ENCODE peak calls at places on chromosomes 16 and 17, in four cellular contexts. One of them, this sample, is unnamed.

GRCh38 chr17:38967290-38967738 is at the start of gene FBXO47:
- DNase-seq in IMR-90: peak; percentile 38
- DNase-seq in mesenchymal stem cell: peak; percentile 51
- DNase-seq in neuronal stem cell: peak; percentile 46
- DNase-seq in this sample: peak; percentile 100

GRCh38 chr17:74454197-74455024 is 12.0 kb upstream of the CD300A start:
- DNase-seq in IMR-90: peak; percentile 29
- DNase-seq in mesenchymal stem cell: peak; percentile 75
- DNase-seq in neuronal stem cell: peak; percentile 88
- DNase-seq in this sample: peak; percentile 55

GRCh38 chr17:44374306-44375195 is 10.9 kb upstream of the FAM171A2 start:
- DNase-seq in neuronal stem cell: no peak
- DNase-seq in IMR-90: peak; percentile 15
- DNase-seq in mesenchymal stem cell: no peak
- DNase-seq in this sample: peak; percentile 97

GRCh38 chr16:11576427-11577289 is 10.1 kb downstream of the LITAF start:
- DNase-seq in mesenchymal stem cell: peak; percentile 48
- DNase-seq in neuronal stem cell: no peak
- DNase-seq in IMR-90: no peak
- DNase-seq in this sample: no peak

GRCh38 chr17:4249452-4250029 is 14.2 kb downstream of the ANKFY1 start:
- DNase-seq in neuronal stem cell: peak; percentile 8
- DNase-seq in IMR-90: peak; percentile 38
- DNase-seq in mesenchymal stem cell: peak; percentile 61
- DNase-seq in this sample: no peak

GRCh38 chr16:57624806-57625500 is 3.5 kb upstream of the ADGRG1 start:
- DNase-seq in IMR-90: no peak
- DNase-seq in mesenchymal stem cell: no peak
- DNase-seq in neuronal stem cell: no peak
- DNase-seq in this sample: no peak

GRCh38 chr16:85300451-85300968 is 188.2 kb upstream of the CIBAR2 start:
- DNase-seq in IMR-90: no peak
- DNase-seq in mesenchymal stem cell: peak; percentile 82
- DNase-seq in neuronal stem cell: no peak
- DNase-seq in this sample: no peak

GRCh38 chr17:68694791-68695485 is 93.8 kb upstream of the FAM20A start:
- DNase-seq in IMR-90: no peak
- DNase-seq in mesenchymal stem cell: no peak
- DNase-seq in neuronal stem cell: no peak
- DNase-seq in this sample: no peak

GRCh38 chr16:88768041-88768876 is 16.8 kb downstream of the PIEZO1 start:
- DNase-seq in mesenchymal stem cell: peak; percentile 89
- DNase-seq in neuronal stem cell: no peak
- DNase-seq in IMR-90: peak; percentile 57
- DNase-seq in this sample: no peak

GRCh38 chr17:11608396-11608795 is 10.1 kb downstream of the DNAH9 start:
- DNase-seq in mesenchymal stem cell: no peak
- DNase-seq in IMR-90: no peak
- DNase-seq in neuronal stem cell: no peak
- DNase-seq in this sample: no peak

GRCh38 chr16:83733301-83733700 is 74.5 kb upstream of the HSBP1 start:
- DNase-seq in neuronal stem cell: no peak
- DNase-seq in mesenchymal stem cell: no peak
- DNase-seq in IMR-90: peak; percentile 68
- DNase-seq in this sample: no peak

GRCh38 chr17:12918132-12918531 is 99.7 kb downstream of the ELAC2 start:
- DNase-seq in neuronal stem cell: no peak
- DNase-seq in mesenchymal stem cell: no peak
- DNase-seq in IMR-90: no peak
- DNase-seq in this sample: no peak

GRCh38 chr17:14310584-14310983 is 9.7 kb downstream of the HS3ST3B1 start:
- DNase-seq in mesenchymal stem cell: no peak
- DNase-seq in IMR-90: no peak
- DNase-seq in neuronal stem cell: no peak
- DNase-seq in this sample: peak; percentile 50

GRCh38 chr17:80036715-80037477 is 454 bp downstream of the CCDC40 start:
- DNase-seq in neuronal stem cell: peak; percentile 87
- DNase-seq in IMR-90: no peak
- DNase-seq in mesenchymal stem cell: peak; percentile 75
- DNase-seq in this sample: peak; percentile 82

GRCh38 chr16:30903596-30903995 is 7.2 kb downstream of the CTF1 start:
- DNase-seq in mesenchymal stem cell: no peak
- DNase-seq in IMR-90: no peak
- DNase-seq in neuronal stem cell: no peak
- DNase-seq in this sample: no peak

GRCh38 chr17:28756025-28756804 is 12.4 kb downstream of the TRAF4 start:
- DNase-seq in neuronal stem cell: no peak
- DNase-seq in mesenchymal stem cell: no peak
- DNase-seq in IMR-90: no peak
- DNase-seq in this sample: no peak

GRCh38 chr17:28760561-28760960 is 16.8 kb downstream of the TRAF4 start:
- DNase-seq in mesenchymal stem cell: no peak
- DNase-seq in IMR-90: no peak
- DNase-seq in neuronal stem cell: no peak
- DNase-seq in this sample: peak; percentile 41

GRCh38 chr17:28759296-28759865 is 15.6 kb downstream of the TRAF4 start:
- DNase-seq in mesenchymal stem cell: no peak
- DNase-seq in IMR-90: no peak
- DNase-seq in neuronal stem cell: no peak
- DNase-seq in this sample: no peak

GRCh38 chr17:28760987-28761562 is 17.3 kb downstream of the TRAF4 start:
- DNase-seq in mesenchymal stem cell: peak; percentile 48
- DNase-seq in IMR-90: peak; percentile 66
- DNase-seq in neuronal stem cell: no peak
- DNase-seq in this sample: peak; percentile 94

GRCh38 chr17:28758411-28759121 is 14.8 kb downstream of the TRAF4 start:
- DNase-seq in neuronal stem cell: no peak
- DNase-seq in mesenchymal stem cell: no peak
- DNase-seq in IMR-90: no peak
- DNase-seq in this sample: no peak
- H2BK15ac ChIP-seq in neuronal stem cell: no peak overlapping the region
- H2BK15ac ChIP-seq in mesenchymal stem cell: no peak overlapping the region
- H2BK15ac ChIP-seq in IMR-90: no peak overlapping the region
- H2BK15ac ChIP-seq in this sample: no peak overlapping the region

GRCh38 chr17:28527181-28527681 is 21.1 kb downstream of the FOXN1 start:
- DNase-seq in IMR-90: no peak
- DNase-seq in neuronal stem cell: no peak
- DNase-seq in mesenchymal stem cell: no peak
- DNase-seq in this sample: no peak
- H2AFZ ChIP-seq in IMR-90: no peak overlapping the region
- H2AFZ ChIP-seq in neuronal stem cell: no peak overlapping the region
- H2AFZ ChIP-seq in mesenchymal stem cell: no peak overlapping the region
- H2AFZ ChIP-seq in this sample: no peak overlapping the region

DNA sequence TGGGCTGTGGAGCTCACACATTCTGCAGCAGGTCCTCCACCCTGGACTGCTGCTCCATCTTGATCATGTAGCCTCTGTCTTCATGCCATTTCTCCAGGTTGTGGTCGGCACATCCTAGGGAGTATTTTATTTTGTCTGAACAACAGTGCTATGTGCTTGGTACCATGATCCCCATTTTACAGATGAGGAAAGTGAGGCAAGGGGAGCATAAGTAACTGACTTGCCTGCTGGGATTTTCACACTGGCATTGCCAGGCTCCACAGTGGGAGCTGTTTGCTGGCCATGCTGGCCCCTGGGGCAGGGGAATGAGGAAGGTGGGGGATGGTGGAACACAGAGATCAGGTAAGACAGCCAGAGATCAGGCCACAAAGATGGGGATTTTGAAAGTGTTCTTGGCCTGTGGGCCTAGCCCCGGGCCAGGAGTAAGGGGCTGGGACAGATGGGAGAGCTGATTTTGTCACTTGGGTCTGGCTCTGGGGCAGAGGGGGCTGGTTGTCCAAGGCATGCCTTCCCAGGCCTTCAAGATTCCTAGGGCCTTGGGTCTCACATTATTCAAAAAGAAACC is 9.3 kb upstream of the ZNF500 start:
- DNase-seq in mesenchymal stem cell: no peak
- DNase-seq in IMR-90: no peak
- DNase-seq in neuronal stem cell: no peak
- DNase-seq in this sample: no peak
- H2BK15ac ChIP-seq in mesenchymal stem cell: no peak overlapping the region
- H2BK15ac ChIP-seq in IMR-90: no peak overlapping the region
- H2BK15ac ChIP-seq in neuronal stem cell: no peak overlapping the region
- H2BK15ac ChIP-seq in this sample: no peak overlapping the region

GRCh38 chr17:70298929-70299529 is 129.7 kb downstream of the KCNJ2 start:
- DNase-seq in IMR-90: no peak
- DNase-seq in neuronal stem cell: no peak
- DNase-seq in mesenchymal stem cell: no peak
- DNase-seq in this sample: no peak
- H2AFZ ChIP-seq in IMR-90: no peak overlapping the region
- H2AFZ ChIP-seq in neuronal stem cell: no peak overlapping the region
- H2AFZ ChIP-seq in mesenchymal stem cell: no peak overlapping the region
- H2AFZ ChIP-seq in this sample: no peak overlapping the region

DNA sequence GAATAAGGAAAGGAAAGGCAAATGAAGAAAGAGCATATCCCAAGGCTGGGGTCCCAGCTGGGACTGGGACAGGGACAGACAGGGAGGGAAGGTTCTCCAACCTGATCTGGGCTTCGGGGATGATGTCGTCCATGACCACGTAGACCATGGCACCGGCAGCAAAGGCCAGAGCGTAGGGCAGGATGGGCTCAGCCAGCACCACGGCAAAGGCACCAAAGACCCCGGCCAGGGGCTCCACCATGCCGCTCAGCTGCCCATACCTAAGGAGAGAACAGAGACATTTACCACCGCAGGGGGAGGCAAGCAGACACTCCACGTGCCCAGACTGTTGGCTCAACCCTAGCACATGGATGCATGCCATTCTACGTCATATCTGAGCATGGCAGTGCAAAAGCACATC is 443.8 kb downstream of the SLC39A11 start:
- DNase-seq in neuronal stem cell: no peak
- DNase-seq in mesenchymal stem cell: no peak
- DNase-seq in IMR-90: no peak
- DNase-seq in this sample: no peak
- H2BK15ac ChIP-seq in neuronal stem cell: no peak overlapping the region
- H2BK15ac ChIP-seq in mesenchymal stem cell: no peak overlapping the region
- H2BK15ac ChIP-seq in IMR-90: no peak overlapping the region
- H2BK15ac ChIP-seq in this sample: no peak overlapping the region

GRCh38 chr16:53581784-53582183 is 78.8 kb upstream of the AKTIP start:
- DNase-seq in mesenchymal stem cell: no peak
- DNase-seq in IMR-90: no peak
- DNase-seq in neuronal stem cell: no peak
- DNase-seq in this sample: no peak

GRCh38 chr16:53580038-53580802 is 77.2 kb upstream of the AKTIP start:
- DNase-seq in mesenchymal stem cell: no peak
- DNase-seq in IMR-90: no peak
- DNase-seq in neuronal stem cell: no peak
- DNase-seq in this sample: no peak

GRCh38 chr16:53576228-53576627 is 73.2 kb upstream of the AKTIP start:
- DNase-seq in mesenchymal stem cell: no peak
- DNase-seq in neuronal stem cell: no peak
- DNase-seq in IMR-90: no peak
- DNase-seq in this sample: no peak

GRCh38 chr16:53571763-53572162 is 68.8 kb upstream of the AKTIP start:
- DNase-seq in mesenchymal stem cell: no peak
- DNase-seq in IMR-90: no peak
- DNase-seq in neuronal stem cell: no peak
- DNase-seq in this sample: no peak

DNA sequence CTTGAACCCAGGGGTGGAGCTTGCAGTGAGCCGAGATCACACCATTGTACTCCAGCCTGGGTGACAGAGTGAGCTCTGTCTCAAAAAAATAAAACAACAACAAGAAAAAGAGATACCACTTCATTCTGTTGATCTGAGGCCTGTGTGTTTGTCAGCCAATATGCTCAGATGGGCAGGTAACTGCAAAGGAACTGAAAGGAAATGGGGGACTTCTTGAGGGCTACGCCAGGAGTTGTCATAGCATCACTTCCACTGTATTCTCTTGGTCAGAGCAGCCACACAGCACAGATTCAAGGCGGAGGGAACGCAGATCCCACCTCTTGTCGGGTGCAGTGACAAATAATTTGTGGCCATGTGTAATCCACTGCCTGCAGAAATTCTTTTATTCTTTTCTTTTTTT is 73.9 kb upstream of the AKTIP start:
- DNase-seq in IMR-90: no peak
- DNase-seq in neuronal stem cell: no peak
- DNase-seq in mesenchymal stem cell: no peak
- DNase-seq in this sample: no peak
- H2AFZ ChIP-seq in IMR-90: no peak overlapping the region
- H2AFZ ChIP-seq in neuronal stem cell: no peak overlapping the region
- H2AFZ ChIP-seq in mesenchymal stem cell: peak overlapping the region; percentile 37
- H2AFZ ChIP-seq in this sample: no peak overlapping the region

DNA sequence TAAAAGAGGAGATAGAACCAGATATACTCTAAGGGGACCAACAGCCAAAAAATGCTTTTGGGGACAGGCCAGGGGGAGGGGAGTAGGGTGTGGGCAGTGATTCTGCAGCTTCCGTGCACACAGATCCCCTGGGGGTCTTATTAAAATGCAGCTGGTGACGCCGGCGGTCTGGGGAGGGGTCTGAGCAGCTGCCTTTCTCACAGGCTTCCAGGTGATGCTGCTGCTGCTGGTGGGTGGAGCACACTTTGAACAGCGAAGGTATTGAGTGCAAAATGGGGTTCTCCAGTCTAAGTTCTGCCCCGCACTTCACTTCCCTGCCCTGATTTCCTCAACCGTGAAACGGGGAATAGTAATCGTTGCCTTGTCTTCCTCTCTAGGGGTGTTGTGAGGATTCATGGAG is 46.4 kb upstream of the TBX2 start:
- DNase-seq in IMR-90: no peak
- DNase-seq in mesenchymal stem cell: no peak
- DNase-seq in neuronal stem cell: no peak
- DNase-seq in this sample: no peak
- H2BK15ac ChIP-seq in IMR-90: peak overlapping the region; percentile 44
- H2BK15ac ChIP-seq in mesenchymal stem cell: no peak overlapping the region
- H2BK15ac ChIP-seq in neuronal stem cell: no peak overlapping the region
- H2BK15ac ChIP-seq in this sample: no peak overlapping the region

This sample was measured in H9.